ENCODE peak calls at places on chromosomes 3 and 15, in five cellular contexts. One of them, this sample, is unnamed.

GRCh38 chr3:160143482-160143881 is 81.7 kb upstream of the C3orf80 start:
- DNase-seq in astrocyte of the cerebellum: no peak
- DNase-seq in HFF-Myc: no peak
- DNase-seq in pancreas: no peak
- DNase-seq in coronary artery: no peak
- DNase-seq in this sample: no peak

GRCh38 chr3:51967384-51968174 is at the start of gene PCBP4:
- DNase-seq in astrocyte of the cerebellum: no peak
- DNase-seq in HFF-Myc: no peak
- DNase-seq in pancreas: peak
- DNase-seq in coronary artery: no peak
- DNase-seq in this sample: no peak

GRCh38 chr15:53586815-53587214 is 172.6 kb downstream of the WDR72 start:
- DNase-seq in astrocyte of the cerebellum: peak
- DNase-seq in HFF-Myc: no peak
- DNase-seq in pancreas: peak
- DNase-seq in coronary artery: no peak
- DNase-seq in this sample: no peak

GRCh38 chr3:60025071-60026055 is 975.5 kb upstream of the CFAP20DC start:
- DNase-seq in astrocyte of the cerebellum: no peak
- DNase-seq in HFF-Myc: no peak
- DNase-seq in pancreas: no peak
- DNase-seq in coronary artery: no peak
- DNase-seq in this sample: no peak

GRCh38 chr3:159830523-159831151 is 158.0 kb upstream of the IL12A start:
- DNase-seq in astrocyte of the cerebellum: no peak
- DNase-seq in HFF-Myc: no peak
- DNase-seq in pancreas: no peak
- DNase-seq in coronary artery: no peak
- DNase-seq in this sample: no peak

GRCh38 chr3:134375542-134376384 is 1.5 kb upstream of the AMOTL2 start:
- DNase-seq in astrocyte of the cerebellum: no peak
- DNase-seq in HFF-Myc: no peak
- DNase-seq in pancreas: peak
- DNase-seq in coronary artery: peak
- DNase-seq in this sample: no peak

GRCh38 chr3:184761120-184761841 is 49.4 kb upstream of the MAGEF1 start:
- DNase-seq in astrocyte of the cerebellum: no peak
- DNase-seq in HFF-Myc: no peak
- DNase-seq in pancreas: peak
- DNase-seq in coronary artery: no peak
- DNase-seq in this sample: peak

GRCh38 chr3:53970656-53971055 is 79.0 kb upstream of the SELENOK start:
- DNase-seq in astrocyte of the cerebellum: no peak
- DNase-seq in HFF-Myc: no peak
- DNase-seq in pancreas: no peak
- DNase-seq in coronary artery: no peak
- DNase-seq in this sample: no peak

GRCh38 chr3:16740531-16740930 is 135.3 kb upstream of the DAZL start:
- DNase-seq in astrocyte of the cerebellum: peak
- DNase-seq in HFF-Myc: no peak
- DNase-seq in pancreas: no peak
- DNase-seq in coronary artery: no peak
- DNase-seq in this sample: no peak

GRCh38 chr3:58111513-58112184 is 99.1 kb downstream of the DNASE1L3 start:
- DNase-seq in astrocyte of the cerebellum: no peak
- DNase-seq in HFF-Myc: no peak
- DNase-seq in pancreas: peak
- DNase-seq in coronary artery: no peak
- DNase-seq in this sample: no peak

GRCh38 chr15:38714309-38715072 is 149.9 kb upstream of the RASGRP1 start:
- DNase-seq in astrocyte of the cerebellum: peak
- DNase-seq in HFF-Myc: no peak
- DNase-seq in pancreas: no peak
- DNase-seq in coronary artery: no peak
- DNase-seq in this sample: no peak

GRCh38 chr3:114411811-114412803 is 118.3 kb downstream of the TIGIT start:
- DNase-seq in astrocyte of the cerebellum: no peak
- DNase-seq in HFF-Myc: no peak
- DNase-seq in pancreas: peak
- DNase-seq in coronary artery: no peak
- DNase-seq in this sample: peak

GRCh38 chr3:178436773-178437172 is 99.5 kb upstream of the KCNMB2 start:
- DNase-seq in astrocyte of the cerebellum: peak
- DNase-seq in HFF-Myc: no peak
- DNase-seq in pancreas: no peak
- DNase-seq in coronary artery: no peak
- DNase-seq in this sample: peak

GRCh38 chr3:107524214-107525100 is 1.7 kb downstream of the BBX start:
- DNase-seq in astrocyte of the cerebellum: no peak
- DNase-seq in HFF-Myc: no peak
- DNase-seq in pancreas: peak
- DNase-seq in coronary artery: peak
- DNase-seq in this sample: no peak

GRCh38 chr3:195094211-195094921 is 176.6 kb downstream of the XXYLT1 start:
- DNase-seq in astrocyte of the cerebellum: no peak
- DNase-seq in HFF-Myc: no peak
- DNase-seq in pancreas: no peak
- DNase-seq in coronary artery: no peak
- DNase-seq in this sample: no peak

GRCh38 chr3:55616803-55617202 is 129.7 kb upstream of the WNT5A start:
- DNase-seq in astrocyte of the cerebellum: no peak
- DNase-seq in HFF-Myc: no peak
- DNase-seq in pancreas: no peak
- DNase-seq in coronary artery: no peak
- DNase-seq in this sample: no peak

GRCh38 chr3:55615694-55616310 is 128.7 kb upstream of the WNT5A start:
- DNase-seq in astrocyte of the cerebellum: no peak
- DNase-seq in HFF-Myc: no peak
- DNase-seq in pancreas: no peak
- DNase-seq in coronary artery: no peak
- DNase-seq in this sample: no peak

GRCh38 chr3:55617385-55617784 is 130.3 kb upstream of the WNT5A start:
- DNase-seq in astrocyte of the cerebellum: no peak
- DNase-seq in HFF-Myc: no peak
- DNase-seq in pancreas: no peak
- DNase-seq in coronary artery: no peak
- DNase-seq in this sample: no peak

GRCh38 chr3:55619186-55619808 is 132.2 kb upstream of the WNT5A start:
- DNase-seq in astrocyte of the cerebellum: no peak
- DNase-seq in HFF-Myc: no peak
- DNase-seq in pancreas: no peak
- DNase-seq in coronary artery: no peak
- DNase-seq in this sample: no peak

GRCh38 chr3:55615039-55615693 is 128.1 kb upstream of the WNT5A start:
- DNase-seq in astrocyte of the cerebellum: no peak
- DNase-seq in HFF-Myc: no peak
- DNase-seq in pancreas: no peak
- DNase-seq in coronary artery: no peak
- DNase-seq in this sample: no peak
- H3K4me3 ChIP-seq in astrocyte of the cerebellum: no peak
- H3K4me3 ChIP-seq in HFF-Myc: no peak
- H3K4me3 ChIP-seq in pancreas: no peak
- H3K4me3 ChIP-seq in coronary artery: no peak
- H3K4me3 ChIP-seq in this sample: no peak

DNA sequence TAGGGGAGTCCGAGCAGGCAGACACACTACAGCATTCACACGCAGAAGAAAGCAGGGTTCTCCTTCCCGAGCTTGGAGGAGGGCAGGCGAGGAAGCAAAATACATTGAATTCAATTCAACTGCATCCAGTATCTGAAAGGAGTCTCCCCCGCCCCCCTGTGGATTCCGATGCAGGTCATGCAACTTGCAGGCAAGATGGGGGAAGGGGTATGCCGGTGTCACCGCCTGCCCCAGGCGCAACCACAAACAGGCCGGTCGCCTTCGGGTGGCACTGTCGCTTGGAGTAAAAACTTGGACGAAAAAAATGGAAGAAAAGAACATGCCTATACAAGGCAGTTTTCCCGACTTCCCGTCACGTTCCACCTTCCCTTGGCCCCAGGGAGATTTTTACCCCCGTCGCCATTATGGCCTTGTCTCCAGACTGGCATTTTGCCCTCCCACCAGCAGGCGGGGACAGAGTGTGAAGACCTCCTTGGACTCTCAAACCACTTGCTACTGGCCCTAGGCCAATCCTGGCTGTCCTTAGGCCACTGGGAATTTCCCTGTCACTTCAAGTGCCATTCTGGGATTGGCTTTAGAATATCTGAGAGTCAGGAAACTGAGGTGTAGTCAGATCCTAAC is 1.6 kb upstream of the NTRK3 start:
- DNase-seq in astrocyte of the cerebellum: no peak
- DNase-seq in HFF-Myc: no peak
- DNase-seq in pancreas: peak
- DNase-seq in coronary artery: peak
- DNase-seq in this sample: no peak
- TF ChIP-seq CTCF in astrocyte of the cerebellum: peak
- TF ChIP-seq CTCF in HFF-Myc: peak
- TF ChIP-seq CTCF in pancreas: no peak
- TF ChIP-seq CTCF in coronary artery: no peak
- TF ChIP-seq CTCF in this sample: peak

GRCh38 chr15:98421419-98422085 is 226.8 kb upstream of the IGF1R start:
- DNase-seq in astrocyte of the cerebellum: no peak
- DNase-seq in HFF-Myc: no peak
- DNase-seq in pancreas: peak
- DNase-seq in coronary artery: no peak
- DNase-seq in this sample: no peak
- H3K4me3 ChIP-seq in astrocyte of the cerebellum: no peak
- H3K4me3 ChIP-seq in HFF-Myc: no peak
- H3K4me3 ChIP-seq in pancreas: peak
- H3K4me3 ChIP-seq in coronary artery: peak
- H3K4me3 ChIP-seq in this sample: no peak

GRCh38 chr3:26015752-26016151 is 225.9 kb downstream of the OXSM start:
- DNase-seq in astrocyte of the cerebellum: no peak
- DNase-seq in HFF-Myc: no peak
- DNase-seq in pancreas: no peak
- DNase-seq in coronary artery: no peak
- DNase-seq in this sample: no peak
- TF ChIP-seq CTCF in astrocyte of the cerebellum: no peak
- TF ChIP-seq CTCF in HFF-Myc: no peak
- TF ChIP-seq CTCF in pancreas: no peak
- TF ChIP-seq CTCF in coronary artery: no peak
- TF ChIP-seq CTCF in this sample: no peak

DNA sequence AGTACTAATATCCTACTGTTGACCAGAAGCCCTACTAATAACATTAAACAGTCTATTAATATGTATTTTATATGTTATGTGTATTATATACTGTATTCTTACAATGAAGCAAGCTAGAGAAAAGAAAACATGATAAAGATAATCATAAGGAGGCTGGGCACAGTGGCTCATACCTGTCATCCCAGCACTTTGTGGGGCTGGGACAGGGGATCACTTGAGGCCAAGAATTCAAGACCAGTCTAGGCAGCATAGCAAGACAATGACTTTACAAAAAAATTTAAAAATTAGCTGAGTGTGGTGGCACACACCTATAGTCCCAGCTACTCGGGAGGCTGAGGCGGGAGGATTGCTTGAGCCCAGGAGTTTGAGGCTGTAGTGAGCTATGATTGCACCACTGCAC is 8.9 kb upstream of the HERC1 start:
- DNase-seq in astrocyte of the cerebellum: no peak
- DNase-seq in HFF-Myc: no peak
- DNase-seq in pancreas: no peak
- DNase-seq in coronary artery: no peak
- DNase-seq in this sample: no peak
- H3K4me3 ChIP-seq in astrocyte of the cerebellum: no peak
- H3K4me3 ChIP-seq in HFF-Myc: no peak
- H3K4me3 ChIP-seq in pancreas: no peak
- H3K4me3 ChIP-seq in coronary artery: no peak
- H3K4me3 ChIP-seq in this sample: no peak

GRCh38 chr3:81995334-81995733 is 233.9 kb upstream of the GBE1 start:
- DNase-seq in astrocyte of the cerebellum: no peak
- DNase-seq in HFF-Myc: no peak
- DNase-seq in pancreas: no peak
- DNase-seq in coronary artery: no peak
- DNase-seq in this sample: no peak
- TF ChIP-seq CTCF in astrocyte of the cerebellum: peak
- TF ChIP-seq CTCF in HFF-Myc: no peak
- TF ChIP-seq CTCF in pancreas: no peak
- TF ChIP-seq CTCF in coronary artery: no peak
- TF ChIP-seq CTCF in this sample: no peak

DNA sequence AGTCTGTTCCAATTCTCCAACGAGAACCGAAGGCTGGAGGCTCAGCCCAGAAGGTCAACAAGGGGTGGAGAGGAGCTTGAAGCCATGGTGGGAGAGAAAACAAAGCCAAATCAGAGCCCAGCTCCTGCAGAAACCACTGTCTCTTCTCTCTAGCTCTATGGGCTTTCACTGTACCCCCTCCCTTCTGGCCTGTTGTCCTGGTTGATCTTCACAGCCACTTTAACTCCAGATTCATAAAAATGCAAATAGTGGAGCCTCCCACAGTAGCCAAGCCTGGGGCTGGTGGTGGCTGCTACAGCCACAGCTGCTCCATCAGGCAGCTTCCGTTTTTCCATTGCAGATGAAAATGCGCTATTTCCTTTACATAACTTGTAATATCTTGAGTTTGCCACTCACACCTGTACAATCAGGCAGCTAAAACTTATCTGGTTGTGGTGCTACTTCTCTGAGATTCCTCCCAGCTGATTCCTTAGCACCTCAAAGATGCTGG is 20.7 kb upstream of the CAV3 start:
- DNase-seq in astrocyte of the cerebellum: no peak
- DNase-seq in HFF-Myc: peak
- DNase-seq in pancreas: no peak
- DNase-seq in coronary artery: no peak
- DNase-seq in this sample: no peak
- H3K4me3 ChIP-seq in astrocyte of the cerebellum: no peak
- H3K4me3 ChIP-seq in HFF-Myc: no peak
- H3K4me3 ChIP-seq in pancreas: no peak
- H3K4me3 ChIP-seq in coronary artery: no peak
- H3K4me3 ChIP-seq in this sample: no peak